ENCODE peak calls at places on chromosomes 12 and 14, in six cellular contexts. S is sigmoid colon; Z is CD8-positive, alpha-beta T cell; Y is upper lobe of right lung; I is mammary epithelial cell; L is heart right ventricle. M is an unnamed sample.

GRCh38 chr14:53955671-53956426 is 776 bp downstream of the BMP4 start:
- DNase-seq in S (peak; percentile 93), Z (no peak), Y (peak; percentile 87), I (no peak), L (peak; percentile 75), M (peak; percentile 34)

GRCh38 chr14:44963775-44964380 is 1.9 kb downstream of the TOGARAM1 start:
- DNase-seq in S (no peak), Z (no peak), Y (no peak), I (peak; percentile 17), L (no peak), M (no peak)

GRCh38 chr14:64000749-64001148 is 147.9 kb downstream of the SYNE2 start:
- DNase-seq in S (no peak), Z (no peak), Y (no peak), I (no peak), L (no peak), M (no peak)

GRCh38 chr12:49188205-49188915 is 520 bp downstream of the TUBA1A start:
- DNase-seq in S (peak; percentile 92), Z (peak; percentile 66), Y (peak; percentile 91), I (peak; percentile 77), L (peak; percentile 86), M (peak; percentile 76)

GRCh38 chr12:56258068-56258819 is at the start of gene ANKRD52:
- DNase-seq in S (peak; percentile 87), Z (peak; percentile 68), Y (peak; percentile 90), I (peak; percentile 72), L (peak; percentile 80), M (peak; percentile 88)

GRCh38 chr14:69013943-69014782 is 35.1 kb upstream of the ACTN1 start:
- DNase-seq in S (no peak), Z (no peak), Y (peak; percentile 91), I (no peak), L (peak; percentile 42), M (no peak)

GRCh38 chr14:92154283-92154942 is 32.6 kb downstream of the CPSF2 start:
- DNase-seq in S (no peak), Z (no peak), Y (no peak), I (no peak), L (no peak), M (no peak)

GRCh38 chr14:101903111-101903561 is 61.2 kb upstream of the DYNC1H1 start:
- DNase-seq in S (no peak), Z (no peak), Y (no peak), I (no peak), L (peak; percentile 78), M (no peak)

GRCh38 chr12:6821271-6821673 is 349 bp upstream of the GPR162 start:
- DNase-seq in S (peak; percentile 93), Z (no peak), Y (peak; percentile 75), I (no peak), L (peak; percentile 70), M (no peak)

GRCh38 chr12:57215668-57216013 is 953 bp upstream of the NXPH4 start:
- DNase-seq in S (no peak), Z (no peak), Y (no peak), I (peak; percentile 29), L (no peak), M (peak; percentile 37)

GRCh38 chr12:119857036-119857435 is 20.1 kb downstream of the CIT start:
- DNase-seq in S (no peak), Z (no peak), Y (no peak), I (no peak), L (no peak), M (no peak)

GRCh38 chr12:13973981-13974380 is 7.4 kb downstream of the GRIN2B start:
- DNase-seq in S (no peak), Z (no peak), Y (no peak), I (no peak), L (no peak), M (no peak)

GRCh38 chr12:28506271-28506670 is 316.0 kb downstream of the CCDC91 start:
- DNase-seq in S (no peak), Z (no peak), Y (no peak), I (no peak), L (no peak), M (no peak)

GRCh38 chr14:70660967-70661871 is 19.5 kb downstream of the TTC9 start:
- DNase-seq in S (no peak), Z (peak; percentile 46), Y (no peak), I (no peak), L (no peak), M (no peak)

GRCh38 chr12:33926095-33926494 is 96.2 kb upstream of the ALG10 start:
- DNase-seq in S (no peak), Z (no peak), Y (no peak), I (no peak), L (no peak), M (no peak)

GRCh38 chr12:109309441-109310246 is 560 bp upstream of the FOXN4 start:
- DNase-seq in S (no peak), Z (no peak), Y (no peak), I (no peak), L (no peak), M (no peak)

GRCh38 chr14:92729632-92730358 is 18.6 kb downstream of the LGMN start:
- DNase-seq in S (no peak), Z (no peak), Y (no peak), I (peak; percentile 87), L (no peak), M (peak; percentile 63)

GRCh38 chr14:76917158-76917596 is 91.0 kb downstream of the LRRC74A start:
- DNase-seq in S (peak; percentile 76), Z (no peak), Y (no peak), I (peak; percentile 60), L (no peak), M (no peak)

GRCh38 chr14:73392329-73393257 is 65.8 kb downstream of the NUMB start:
- DNase-seq in S (no peak), Z (no peak), Y (no peak), I (no peak), L (no peak), M (no peak)

GRCh38 chr14:92646952-92647461 is 101.4 kb downstream of the LGMN start:
- DNase-seq in S (peak; percentile 94), Z (no peak), Y (no peak), I (peak; percentile 23), L (no peak), M (no peak)

DNA sequence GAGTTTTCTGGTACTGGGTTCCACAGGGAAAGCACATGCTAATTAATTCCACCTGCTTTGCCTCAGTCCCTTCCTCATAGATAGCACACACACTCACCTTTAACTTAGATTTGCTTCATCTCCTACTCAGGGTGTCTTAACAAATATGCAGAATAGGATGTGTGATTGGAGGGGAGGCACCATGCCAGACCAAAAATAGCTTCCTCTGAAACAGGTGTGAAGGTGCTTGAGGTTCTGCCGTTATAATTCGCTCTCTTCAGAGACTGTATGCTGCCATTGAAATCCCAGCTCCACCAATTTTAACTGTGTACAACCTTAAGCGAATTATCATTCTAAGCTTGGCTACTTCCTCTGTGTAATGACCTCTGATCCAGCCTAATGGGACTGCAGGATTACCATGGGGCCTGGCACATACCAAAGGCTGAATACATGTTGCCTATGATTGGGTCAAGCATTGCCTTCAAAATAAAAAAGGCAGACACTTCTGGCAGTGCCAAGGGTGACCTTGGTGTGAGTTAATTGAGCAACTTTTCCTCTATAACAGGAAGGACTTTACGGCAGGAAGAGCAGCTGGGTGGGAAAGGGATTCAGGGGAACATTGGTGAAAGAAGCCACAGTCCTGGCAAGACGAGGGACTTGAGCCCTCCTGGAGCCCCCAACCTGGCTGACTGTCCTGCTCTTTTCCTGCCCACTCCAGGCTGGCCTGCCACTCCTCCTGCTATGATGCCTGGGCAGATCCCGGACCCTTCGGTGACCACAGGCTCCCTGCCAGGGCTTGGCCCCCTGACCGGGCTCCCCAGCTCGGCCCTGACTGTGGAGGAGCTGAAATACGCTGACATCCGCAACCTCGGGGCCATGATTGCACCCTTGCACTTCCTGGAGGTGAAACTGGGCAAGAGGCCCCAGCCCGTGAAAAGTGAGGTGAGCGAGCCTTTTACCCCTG is 9.7 kb downstream of the JDP2 start:
- DNase-seq in S (no peak), Z (no peak), Y (no peak), I (no peak), L (no peak), M (no peak)
- H3K4me3 ChIP-seq in S (no peak overlapping the region), Z (no peak overlapping the region), Y (no peak overlapping the region), I (no peak overlapping the region), L (no peak overlapping the region), M (no peak overlapping the region)

GRCh38 chr12:96064966-96065365 is 29.6 kb upstream of the LTA4H start:
- DNase-seq in S (no peak), Z (no peak), Y (no peak), I (no peak), L (no peak), M (no peak)

GRCh38 chr12:96069511-96070231 is 34.3 kb upstream of the LTA4H start:
- DNase-seq in S (no peak), Z (no peak), Y (no peak), I (no peak), L (no peak), M (no peak)

GRCh38 chr12:96070670-96071279 is 35.4 kb upstream of the LTA4H start:
- DNase-seq in S (no peak), Z (no peak), Y (no peak), I (peak; percentile 25), L (no peak), M (peak; percentile 17)

GRCh38 chr12:96068111-96068510 is 32.7 kb upstream of the LTA4H start:
- DNase-seq in S (no peak), Z (no peak), Y (no peak), I (no peak), L (no peak), M (no peak)

DNA sequence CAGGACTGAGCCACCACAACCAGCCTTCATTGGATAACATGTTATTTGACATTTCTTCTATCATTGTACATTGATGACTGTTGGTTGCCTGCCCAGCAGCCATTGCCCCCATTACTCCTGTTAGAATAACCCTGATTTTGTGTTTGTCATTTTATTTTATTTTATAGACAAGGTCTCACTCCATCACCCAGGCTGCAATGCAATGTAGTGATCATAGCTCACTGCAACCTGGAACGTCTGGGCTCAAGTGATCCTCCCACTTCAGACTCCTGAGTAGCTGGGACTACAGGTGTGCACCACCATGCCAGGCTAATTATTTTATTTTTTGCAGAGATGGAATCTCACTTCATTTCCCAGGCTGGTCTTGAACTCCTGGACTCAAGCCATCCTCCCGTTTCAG is 33.2 kb upstream of the LTA4H start:
- DNase-seq in S (no peak), Z (no peak), Y (no peak), I (no peak), L (no peak), M (no peak)
- H3K4me3 ChIP-seq in S (no peak overlapping the region), Z (no peak overlapping the region), Y (no peak overlapping the region), I (no peak overlapping the region), L (no peak overlapping the region), M (no peak overlapping the region)

GRCh38 chr12:130454296-130454695 is 116.6 kb downstream of the PIWIL1 start:
- DNase-seq in S (no peak), Z (no peak), Y (no peak), I (no peak), L (no peak), M (no peak)
- H3K4me3 ChIP-seq in S (no peak overlapping the region), Z (no peak overlapping the region), Y (no peak overlapping the region), I (no peak overlapping the region), L (no peak overlapping the region), M (no peak overlapping the region)

GRCh38 chr12:67634167-67634793 is 14.3 kb upstream of the DYRK2 start:
- DNase-seq in S (no peak), Z (no peak), Y (no peak), I (no peak), L (no peak), M (no peak)

GRCh38 chr12:67630373-67631088 is 18.0 kb upstream of the DYRK2 start:
- DNase-seq in S (no peak), Z (peak; percentile 78), Y (peak; percentile 67), I (no peak), L (peak; percentile 21), M (peak; percentile 60)

GRCh38 chr12:67633708-67634107 is 14.8 kb upstream of the DYRK2 start:
- DNase-seq in S (no peak), Z (no peak), Y (peak; percentile 66), I (no peak), L (peak; percentile 33), M (no peak)

GRCh38 chr12:67632005-67632404 is 16.5 kb upstream of the DYRK2 start:
- DNase-seq in S (no peak), Z (no peak), Y (no peak), I (no peak), L (no peak), M (no peak)

GRCh38 chr12:67633024-67633423 is 15.5 kb upstream of the DYRK2 start:
- DNase-seq in S (no peak), Z (no peak), Y (no peak), I (no peak), L (no peak), M (no peak)
- H3K4me3 ChIP-seq in S (no peak overlapping the region), Z (no peak overlapping the region), Y (no peak overlapping the region), I (no peak overlapping the region), L (no peak overlapping the region), M (no peak overlapping the region)

M was measured in GM06990.